ENCODE peak calls at places on chromosome 1, in ten cellular contexts. B is A549, V is IMR-90, F is heart left ventricle, Y is stomach, U is tibial nerve, D is prostate gland, L is adrenal gland, C is uterus, A is sigmoid colon. P is an unnamed sample.

GRCh38 chr1:52641307-52641706 is 8.3 kb downstream of the SHISAL2A start:
- DNase-seq in V (no peak), F (no peak), Y (no peak), C (no peak), D (no peak), A (no peak), U (no peak), B (no peak), L (no peak), P (no peak)

GRCh38 chr1:156498447-156499193 is 2.0 kb downstream of the MEF2D start:
- DNase-seq in B (peak; percentile 50), V (peak; percentile 72), C (no peak), A (peak; percentile 79), U (no peak), Y (peak; percentile 54), D (no peak), L (peak; percentile 71), F (peak; percentile 85), P (peak; percentile 68)

GRCh38 chr1:29599826-29600225 is 363.5 kb downstream of the PTPRU start:
- DNase-seq in U (no peak), C (no peak), A (no peak), B (no peak), F (no peak), V (no peak), L (no peak), D (no peak), Y (no peak), P (no peak)

GRCh38 chr1:178502856-178503255 is 6.1 kb upstream of the CLEC20A start:
- DNase-seq in D (no peak), C (no peak), Y (no peak), L (no peak), A (no peak), V (no peak), U (no peak), B (no peak), F (no peak), P (no peak)

GRCh38 chr1:3222042-3222692 is 153.2 kb downstream of the PRDM16 start:
- DNase-seq in B (no peak), L (no peak), D (no peak), A (no peak), Y (peak; percentile 88), F (no peak), U (no peak), V (no peak), C (no peak), P (peak; percentile 50)

GRCh38 chr1:62271932-62272728 is 47.1 kb downstream of the KANK4 start:
- DNase-seq in D (no peak), Y (no peak), U (no peak), B (no peak), V (no peak), C (no peak), L (no peak), A (no peak), F (no peak), P (no peak)

GRCh38 chr1:186876436-186876835 is 47.7 kb downstream of the PLA2G4A start:
- DNase-seq in A (peak; percentile 86), Y (no peak), B (no peak), C (peak; percentile 32), U (no peak), L (no peak), F (no peak), D (no peak), V (no peak), P (no peak)

GRCh38 chr1:58813361-58813760 is 29.5 kb upstream of the JUN start:
- DNase-seq in U (no peak), D (no peak), L (no peak), Y (no peak), V (peak; percentile 21), C (no peak), F (no peak), B (no peak), A (no peak), P (no peak)

GRCh38 chr1:165143437-165144065 is 213.0 kb downstream of the LMX1A start:
- DNase-seq in C (no peak), D (no peak), A (no peak), L (no peak), B (no peak), U (no peak), F (no peak), Y (peak; percentile 32), V (no peak), P (no peak)

GRCh38 chr1:224212618-224213037 is 29.6 kb downstream of the DEGS1 start:
- DNase-seq in A (peak; percentile 28), C (no peak), V (no peak), Y (no peak), U (no peak), F (peak; percentile 21), L (no peak), D (no peak), B (no peak), P (no peak)

GRCh38 chr1:25562101-25562927 is 18.9 kb downstream of the LDLRAP1 start:
- DNase-seq in L (no peak), F (no peak), A (no peak), Y (peak; percentile 62), V (no peak), D (peak; percentile 23), B (no peak), C (no peak), U (no peak), P (no peak)

GRCh38 chr1:217079579-217079978 is 356.4 kb upstream of the ESRRG start:
- DNase-seq in F (no peak), Y (no peak), V (no peak), B (no peak), D (no peak), U (no peak), C (no peak), L (no peak), A (no peak), P (no peak)

GRCh38 chr1:212062832-212063438 is 27.4 kb downstream of the DTL start:
- DNase-seq in L (no peak), C (no peak), D (no peak), V (peak; percentile 57), F (no peak), B (peak; percentile 55), A (no peak), U (no peak), Y (no peak), P (no peak)

GRCh38 chr1:1082239-1083180 is 8.4 kb upstream of the RNF223 start:
- DNase-seq in B (no peak), U (no peak), L (peak; percentile 14), Y (peak; percentile 24), A (peak; percentile 66), F (peak; percentile 64), C (peak; percentile 13), D (no peak), V (no peak), P (peak; percentile 19)

GRCh38 chr1:29121951-29122661 is 1.6 kb downstream of the TMEM200B start:
- DNase-seq in V (peak; percentile 14), B (no peak), L (peak; percentile 34), D (no peak), U (no peak), Y (no peak), F (no peak), A (peak; percentile 86), C (peak; percentile 72), P (peak; percentile 75)

DNA sequence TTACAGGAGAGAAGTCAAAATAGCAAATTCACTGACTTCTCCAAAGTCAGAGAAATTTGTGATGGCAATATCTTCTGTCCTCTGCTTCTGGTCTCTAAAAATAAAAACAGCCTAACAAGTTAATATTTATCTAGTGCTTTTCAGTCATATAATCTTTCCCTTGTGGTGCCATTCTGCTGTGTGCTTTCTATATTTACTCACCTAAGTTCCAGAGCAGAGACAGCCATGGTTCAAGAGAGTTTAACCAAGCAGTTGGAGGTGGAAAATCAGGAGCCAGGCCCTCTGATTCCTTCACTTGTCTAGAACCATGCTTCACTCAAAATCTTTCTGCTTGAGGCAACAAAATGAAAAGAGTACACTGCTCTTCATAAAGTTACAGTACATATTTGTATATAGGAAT is 39.3 kb downstream of the BRINP2 start:
- DNase-seq in A (no peak), U (no peak), F (no peak), V (no peak), B (peak; percentile 6), L (no peak), C (no peak), Y (no peak), D (no peak), P (no peak)
- H3K27ac ChIP-seq in A (peak overlapping the region; percentile 32), U (no peak overlapping the region), F (no peak overlapping the region), V (no peak overlapping the region), B (peak overlapping the region; percentile 68), L (peak overlapping the region; percentile 59), C (no peak overlapping the region), Y (peak overlapping the region; percentile 9), D (no peak overlapping the region), P (no peak overlapping the region)

GRCh38 chr1:150066328-150066727 is 1.2 kb upstream of the VPS45 start:
- DNase-seq in Y (no peak), U (no peak), D (no peak), B (no peak), C (no peak), A (no peak), F (no peak), V (no peak), L (no peak), P (no peak)

GRCh38 chr1:150069923-150070322 is 2.3 kb downstream of the VPS45 start:
- DNase-seq in A (no peak), F (no peak), C (no peak), D (no peak), L (no peak), Y (no peak), V (no peak), B (no peak), U (no peak), P (no peak)

GRCh38 chr1:150066838-150067183 is 765 bp upstream of the VPS45 start:
- DNase-seq in A (no peak), Y (peak; percentile 31), V (no peak), L (peak; percentile 69), C (no peak), U (no peak), D (peak; percentile 42), F (peak; percentile 69), B (no peak), P (no peak)

GRCh38 chr1:150065184-150065871 is 2.2 kb upstream of the VPS45 start:
- DNase-seq in F (no peak), U (no peak), C (no peak), A (no peak), L (no peak), Y (no peak), D (no peak), V (peak; percentile 70), B (no peak), P (no peak)

GRCh38 chr1:150067184-150068182 is at the start of gene VPS45:
- DNase-seq in C (peak; percentile 92), D (peak; percentile 88), A (peak; percentile 96), Y (peak; percentile 91), U (peak; percentile 78), V (peak; percentile 88), F (peak; percentile 92), L (peak; percentile 88), B (peak; percentile 93), P (peak; percentile 88)
- TF ChIP-seq POLR2A in C (peak; percentile 51), D (peak; percentile 26), A (peak; percentile 44), Y (no peak), U (no peak), V (peak; percentile 62), F (no peak), L (peak; percentile 70), B (peak; percentile 39), P (peak; percentile 20)

GRCh38 chr1:163168053-163168452 is 34.7 kb downstream of the RGS5 start:
- DNase-seq in L (peak; percentile 52), B (peak; percentile 26), D (peak; percentile 5), A (no peak), V (peak; percentile 96), Y (no peak), F (no peak), C (no peak), U (no peak), P (no peak)
- H3K27ac ChIP-seq in L (peak overlapping the region; percentile 15), B (no peak overlapping the region), D (no peak overlapping the region), A (peak overlapping the region; percentile 61), V (no peak overlapping the region), Y (peak overlapping the region; percentile 30), F (peak overlapping the region; percentile 44), C (no peak overlapping the region), U (no peak overlapping the region), P (no peak overlapping the region)

GRCh38 chr1:220094016-220094911 is at the start of gene IARS2:
- DNase-seq in C (peak; percentile 88), F (peak; percentile 94), B (peak; percentile 87), A (peak; percentile 92), U (peak; percentile 79), Y (peak; percentile 92), L (peak; percentile 88), V (peak; percentile 82), D (peak; percentile 80), P (peak; percentile 90)
- TF ChIP-seq POLR2A in C (no peak), F (no peak), B (peak; percentile 86), A (no peak), U (peak; percentile 7), Y (no peak), L (peak; percentile 37), V (no peak), D (peak; percentile 54), P (no peak)